ENCODE peak calls at places on chromosomes 7 and 10, in five cellular contexts. D, V, R, T and X are unnamed samples.

GRCh38 chr10:75477681-75478080 is 46.3 kb downstream of the LRMDA start:
- DNase-seq in T (no peak), V (no peak), R (no peak), D (no peak), X (no peak)

GRCh38 chr10:11444531-11445228 is 166.8 kb downstream of the USP6NL start:
- DNase-seq in V (no peak), R (peak; percentile 47), T (no peak), D (no peak), X (no peak)

GRCh38 chr10:61900829-61901783 is at the start of gene ARID5B:
- DNase-seq in T (peak; percentile 79), D (peak; percentile 52), V (no peak), R (no peak), X (peak; percentile 84)

GRCh38 chr10:51894752-51895151 is 195.4 kb upstream of the CSTF2T start:
- DNase-seq in D (no peak), T (peak; percentile 72), R (no peak), V (no peak), X (peak; percentile 79)

GRCh38 chr10:48455055-48455391 is 148.5 kb downstream of the MAPK8 start:
- DNase-seq in D (no peak), T (no peak), R (peak; percentile 58), V (no peak), X (no peak)

GRCh38 chr10:71621783-71622526 is 97.6 kb downstream of the C10orf105 start:
- DNase-seq in D (peak; percentile 46), V (no peak), T (peak; percentile 11), R (no peak), X (peak; percentile 39)

GRCh38 chr10:70052462-70053211 is at the start of gene MACROH2A2:
- DNase-seq in V (peak; percentile 54), T (peak; percentile 64), D (peak; percentile 62), R (peak; percentile 90), X (peak; percentile 72)

GRCh38 chr10:14545827-14546226 is 215.1 kb upstream of the FRMD4A start:
- DNase-seq in D (no peak), T (peak; percentile 51), R (no peak), V (no peak), X (peak; percentile 90)

GRCh38 chr10:49140306-49141175 is 6.7 kb upstream of the FAM170B start:
- DNase-seq in V (no peak), D (no peak), R (no peak), T (no peak), X (no peak)

GRCh38 chr7:103343332-103343731 is 1.2 kb downstream of the DNAJC2 start:
- DNase-seq in D (no peak), R (no peak), V (no peak), T (no peak), X (no peak)

GRCh38 chr10:123995461-123996131 is 97.8 kb downstream of the CHST15 start:
- DNase-seq in V (peak; percentile 39), R (no peak), D (peak; percentile 56), T (peak; percentile 58), X (peak; percentile 78)

GRCh38 chr10:124025638-124026336 is 67.6 kb downstream of the CHST15 start:
- DNase-seq in T (peak; percentile 32), R (no peak), D (no peak), V (no peak), X (peak; percentile 48)

GRCh38 chr10:78165617-78166016 is 132.0 kb downstream of the RPS24 start:
- DNase-seq in D (no peak), T (no peak), V (no peak), R (no peak), X (no peak)

GRCh38 chr7:96407427-96407826 is 85.5 kb upstream of the SLC25A13 start:
- DNase-seq in D (no peak), R (no peak), T (no peak), V (no peak), X (peak; percentile 32)

GRCh38 chr10:59922907-59923306 is 16.6 kb upstream of the CCDC6 start:
- DNase-seq in V (no peak), T (no peak), D (no peak), R (no peak), X (no peak)

GRCh38 chr10:86663576-86664369 is 4.5 kb upstream of the LDB3 start:
- DNase-seq in V (peak; percentile 11), T (no peak), D (no peak), R (no peak), X (no peak)

GRCh38 chr7:84720456-84721097 is 466.3 kb downstream of the SEMA3D start:
- DNase-seq in R (no peak), D (no peak), T (no peak), V (no peak), X (peak; percentile 51)

GRCh38 chr7:28315565-28316420 is 96.5 kb upstream of the CREB5 start:
- DNase-seq in R (no peak), T (peak; percentile 26), V (no peak), D (peak; percentile 67), X (no peak)

GRCh38 chr7:100444311-100445278 is 8.3 kb upstream of the PPP1R35 start:
- DNase-seq in D (peak; percentile 59), V (no peak), T (peak; percentile 89), R (no peak), X (peak; percentile 61)

GRCh38 chr10:125144693-125145623 is 15.4 kb downstream of the CTBP2 start:
- DNase-seq in T (peak; percentile 68), D (peak; percentile 41), V (no peak), R (no peak), X (peak; percentile 72)

GRCh38 chr10:125024496-125025234 is 82.7 kb downstream of the ZRANB1 start:
- DNase-seq in V (no peak), D (no peak), R (no peak), T (no peak), X (no peak)

GRCh38 chr10:69726850-69727249 is 74.9 kb upstream of the COL13A1 start:
- DNase-seq in R (no peak), V (no peak), D (no peak), T (no peak), X (no peak)

GRCh38 chr7:149773446-149774236 is at the start of gene ZNF467:
- DNase-seq in T (peak; percentile 80), R (peak; percentile 74), V (peak; percentile 83), D (peak; percentile 85), X (peak; percentile 17)

GRCh38 chr7:24313777-24314176 is 29.8 kb downstream of the NPY start:
- DNase-seq in V (no peak), T (no peak), D (no peak), R (no peak), X (no peak)

GRCh38 chr7:24319209-24319608 is 35.2 kb downstream of the NPY start:
- DNase-seq in R (no peak), T (no peak), D (no peak), V (no peak), X (no peak)

GRCh38 chr7:24323961-24324480 is 40.0 kb downstream of the NPY start:
- DNase-seq in V (no peak), T (no peak), D (no peak), R (no peak), X (no peak)

GRCh38 chr7:24316340-24316739 is 32.4 kb downstream of the NPY start:
- DNase-seq in R (no peak), D (no peak), T (no peak), V (no peak), X (no peak)

DNA sequence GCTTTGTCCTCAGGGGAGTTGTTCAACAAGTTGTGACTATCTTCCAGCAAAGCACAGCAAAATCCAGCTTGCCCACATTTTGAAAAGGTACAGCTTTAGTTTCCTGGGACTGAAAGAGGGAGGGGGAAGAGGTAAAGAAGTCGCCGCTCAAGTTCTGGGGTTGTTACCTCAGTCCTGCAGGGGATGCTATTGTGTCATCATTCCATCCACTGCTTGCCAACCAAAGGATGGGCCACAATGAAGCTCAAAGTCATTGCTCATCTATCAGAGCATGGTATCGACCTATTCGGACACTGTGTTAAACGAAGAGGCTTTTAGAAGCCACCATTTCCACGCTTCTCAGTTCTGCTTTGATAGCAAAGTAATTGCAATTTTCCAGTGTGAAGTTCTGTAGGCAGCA is 34.3 kb downstream of the NPY start:
- DNase-seq in D (no peak), V (no peak), R (no peak), T (peak; percentile 7), X (no peak)
- TF ChIP-seq CTCF in D (no peak), V (no peak), R (peak; percentile 60), T (peak; percentile 4), X (peak; percentile 15)

GRCh38 chr7:38427279-38427955 is 154.0 kb upstream of the TARP start:
- DNase-seq in V (no peak), R (no peak), D (no peak), T (no peak), X (no peak)
- TF ChIP-seq CTCF in V (no peak), R (no peak), D (no peak), T (no peak), X (no peak)

GRCh38 chr7:140506788-140507464 is 27.6 kb upstream of the MKRN1 start:
- DNase-seq in T (peak; percentile 39), D (peak; percentile 64), R (no peak), V (peak; percentile 38), X (peak; percentile 96)
- TF ChIP-seq CTCF in T (no peak), D (peak; percentile 19), R (no peak), V (no peak), X (peak; percentile 68)

DNA sequence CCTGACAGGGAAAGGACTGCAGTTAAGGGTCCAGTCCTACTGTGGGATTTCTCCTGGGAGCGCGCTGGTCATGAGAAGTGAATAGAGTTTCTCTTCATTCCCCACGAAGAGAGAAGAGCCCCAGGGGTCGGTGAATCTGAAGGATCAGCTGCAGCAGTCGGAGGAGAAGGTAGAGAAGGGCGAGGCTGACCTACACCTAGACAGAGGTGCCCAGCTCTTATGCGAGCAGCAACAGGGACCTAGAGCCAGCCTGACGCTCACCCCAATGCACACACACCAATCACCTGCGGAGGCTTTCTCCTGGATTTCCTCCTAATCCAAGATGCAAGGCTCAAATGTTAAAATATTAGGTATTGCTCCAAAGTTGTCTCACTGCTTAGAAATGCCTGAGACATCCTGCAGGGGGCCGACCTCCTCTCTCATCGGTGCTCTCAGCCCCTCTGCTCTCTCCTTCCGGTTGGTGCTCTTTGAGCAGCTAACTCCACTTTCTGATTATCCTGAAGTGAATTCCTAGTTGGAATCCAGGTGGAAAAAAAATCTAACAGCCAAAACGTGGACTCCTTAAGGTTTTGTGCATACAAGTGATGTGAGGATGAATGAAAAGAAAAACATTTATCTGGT is 176.4 kb downstream of the AHR start:
- DNase-seq in T (no peak), D (no peak), R (no peak), V (no peak), X (no peak)
- TF ChIP-seq CTCF in T (peak; percentile 14), D (no peak), R (peak; percentile 51), V (no peak), X (peak; percentile 57)

GRCh38 chr7:2212906-2213305 is 19.8 kb downstream of the MAD1L1 start:
- DNase-seq in T (no peak), R (no peak), V (no peak), D (no peak), X (no peak)

GRCh38 chr7:2213551-2214215 is 19.1 kb downstream of the MAD1L1 start:
- DNase-seq in T (no peak), V (peak; percentile 71), R (no peak), D (no peak), X (no peak)

GRCh38 chr7:2217206-2217605 is 15.5 kb downstream of the MAD1L1 start:
- DNase-seq in R (no peak), D (no peak), V (no peak), T (no peak), X (no peak)

GRCh38 chr7:2215851-2216250 is 16.9 kb downstream of the MAD1L1 start:
- DNase-seq in T (no peak), V (no peak), R (no peak), D (no peak), X (no peak)

DNA sequence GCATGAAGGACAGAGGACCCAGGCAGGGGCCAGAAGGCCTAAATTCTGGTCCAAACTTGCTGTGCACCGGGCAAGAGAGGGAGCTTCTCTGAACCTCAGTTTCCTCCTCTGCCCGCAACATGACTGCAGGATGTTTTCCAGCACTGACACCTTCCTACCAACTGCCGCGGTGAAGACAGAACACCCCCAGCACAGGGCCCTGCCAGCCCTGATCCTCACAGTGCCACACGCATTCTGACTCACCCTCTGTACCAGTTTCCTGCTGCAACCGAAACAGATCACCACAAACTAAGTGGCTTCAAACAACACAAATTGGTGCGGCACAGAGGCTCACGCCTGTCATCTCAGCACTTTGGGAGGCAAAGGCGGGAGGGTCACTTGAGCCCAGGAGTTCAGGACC is 18.1 kb downstream of the MAD1L1 start:
- DNase-seq in T (no peak), D (no peak), V (no peak), R (no peak), X (no peak)
- TF ChIP-seq CTCF in T (no peak), D (no peak), V (no peak), R (no peak), X (no peak)